ENCODE peak calls at places on chromosome 1, in five cellular contexts. W, S, Z, N and F are unnamed samples.

GRCh38 chr1:150829751-150830150 is 21.7 kb upstream of the CTSK start:
- DNase-seq in W (no peak), S (no peak), Z (no peak), N (no peak), F (peak; percentile 5)

GRCh38 chr1:232034547-232034946 is 408.0 kb downstream of the DISC1 start:
- DNase-seq in W (no peak), S (no peak), Z (no peak), N (no peak), F (no peak)

GRCh38 chr1:17953921-17954320 is 153.7 kb upstream of the IGSF21 start:
- DNase-seq in W (no peak), S (no peak), Z (no peak), N (no peak), F (no peak)

GRCh38 chr1:19769211-19769932 is 30.3 kb downstream of the TMCO4 start:
- DNase-seq in W (no peak), S (no peak), Z (no peak), N (no peak), F (peak; percentile 51)

GRCh38 chr1:1182491-1183220 is 9.0 kb downstream of the TTLL10 start:
- DNase-seq in W (no peak), S (peak; percentile 63), Z (no peak), N (no peak), F (no peak)

GRCh38 chr1:151509350-151510019 is 1.7 kb upstream of the CGN start:
- DNase-seq in W (no peak), S (no peak), Z (peak; percentile 79), N (no peak), F (no peak)

GRCh38 chr1:222369991-222370910 is 177.7 kb downstream of the HHIPL2 start:
- DNase-seq in W (no peak), S (no peak), Z (no peak), N (no peak), F (peak; percentile 84)

GRCh38 chr1:19166066-19166465 is 44.0 kb downstream of the UBR4 start:
- DNase-seq in W (no peak), S (no peak), Z (peak; percentile 36), N (no peak), F (no peak)

GRCh38 chr1:32896451-32896850 is 4.7 kb downstream of the TMEM54 start:
- DNase-seq in W (no peak), S (peak; percentile 43), Z (no peak), N (no peak), F (no peak)

GRCh38 chr1:93051961-93052360 is 27.1 kb upstream of the MTF2 start:
- DNase-seq in W (no peak), S (no peak), Z (no peak), N (no peak), F (peak; percentile 9)

GRCh38 chr1:233523047-233523446 is 90.9 kb upstream of the KCNK1 start:
- DNase-seq in W (no peak), S (no peak), Z (no peak), N (no peak), F (no peak)

GRCh38 chr1:201104141-201104540 is 8.1 kb downstream of the CACNA1S start:
- DNase-seq in W (no peak), S (no peak), Z (no peak), N (no peak), F (peak; percentile 69)

GRCh38 chr1:20411196-20411980 is 74.6 kb downstream of the CAMK2N1 start:
- DNase-seq in W (peak; percentile 23), S (no peak), Z (no peak), N (no peak), F (no peak)

GRCh38 chr1:85200367-85200869 is 398 bp downstream of the SYDE2 start:
- DNase-seq in W (peak; percentile 29), S (no peak), Z (no peak), N (peak; percentile 28), F (peak; percentile 63)

GRCh38 chr1:16614361-16615252 is 1.2 kb upstream of the NBPF1 start:
- DNase-seq in W (peak; percentile 42), S (peak; percentile 67), Z (no peak), N (peak; percentile 24), F (peak; percentile 22)

GRCh38 chr1:108953452-108953851 is 9.8 kb downstream of the CLCC1 start:
- DNase-seq in W (no peak), S (no peak), Z (no peak), N (no peak), F (no peak)
- H3K4me3 ChIP-seq in W (no peak overlapping the region), S (no peak overlapping the region), Z (no peak overlapping the region), N (no peak overlapping the region), F (no peak overlapping the region)

DNA sequence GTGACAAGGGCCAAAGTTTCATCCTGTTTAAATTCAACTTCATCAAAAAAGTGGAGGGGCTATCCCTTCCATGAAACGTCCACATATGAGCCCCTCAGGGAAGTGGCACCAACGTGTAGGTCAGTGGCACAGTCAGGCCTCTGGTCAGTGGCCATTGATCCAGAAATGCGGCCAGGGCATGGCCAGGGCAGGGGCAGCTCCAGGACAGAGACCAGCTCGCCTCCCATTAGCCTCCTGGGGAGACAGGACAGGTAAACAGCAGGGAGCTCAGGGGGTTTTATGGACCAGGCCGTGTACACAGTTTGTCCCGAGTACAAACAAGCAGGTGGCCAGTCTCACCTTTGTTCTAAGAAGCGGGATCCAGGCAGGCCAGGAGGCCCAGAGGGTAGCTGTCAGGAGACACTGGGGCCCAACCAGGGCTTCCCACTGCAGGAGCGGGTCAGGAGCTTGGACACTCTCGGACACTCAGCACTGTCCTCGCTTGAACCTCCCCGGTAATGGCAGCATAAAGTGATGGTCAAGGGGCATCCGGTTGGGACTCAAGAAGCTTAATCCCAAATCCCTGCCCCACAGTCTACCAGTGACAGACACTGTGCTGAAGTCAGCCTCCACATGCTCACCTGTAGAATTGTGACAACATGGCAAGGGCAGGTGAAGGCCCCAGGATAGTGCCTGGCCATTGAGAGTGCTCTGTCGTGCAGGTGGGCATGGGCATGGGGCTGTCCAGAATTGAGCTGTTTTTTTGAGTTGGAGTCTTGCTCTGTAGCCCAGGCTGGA is 144.1 kb upstream of the ERRFI1 start:
- DNase-seq in W (no peak), S (peak; percentile 78), Z (no peak), N (no peak), F (no peak)
- H3K27ac ChIP-seq in W (peak overlapping the region; percentile 59), S (peak overlapping the region; percentile 85), Z (peak overlapping the region; percentile 81), N (peak overlapping the region; percentile 95), F (peak overlapping the region; percentile 91)

GRCh38 chr1:53368314-53369033 is 40.6 kb upstream of the LRP8 start:
- DNase-seq in W (peak; percentile 21), S (peak; percentile 80), Z (no peak), N (no peak), F (peak; percentile 53)
- H3K4me3 ChIP-seq in W (no peak overlapping the region), S (no peak overlapping the region), Z (no peak overlapping the region), N (no peak overlapping the region), F (no peak overlapping the region)

GRCh38 chr1:157135646-157136045 is 2.5 kb downstream of the ETV3 start:
- DNase-seq in W (no peak), S (no peak), Z (no peak), N (no peak), F (no peak)
- H3K27ac ChIP-seq in W (no peak overlapping the region), S (no peak overlapping the region), Z (no peak overlapping the region), N (no peak overlapping the region), F (no peak overlapping the region)

GRCh38 chr1:43864111-43865045 is 69.2 kb upstream of the ARTN start:
- DNase-seq in W (no peak), S (no peak), Z (no peak), N (no peak), F (no peak)

GRCh38 chr1:43866201-43866600 is 67.4 kb upstream of the ARTN start:
- DNase-seq in W (no peak), S (no peak), Z (no peak), N (no peak), F (no peak)

GRCh38 chr1:43868741-43869067 is 64.9 kb upstream of the ARTN start:
- DNase-seq in W (no peak), S (no peak), Z (no peak), N (no peak), F (peak; percentile 84)

GRCh38 chr1:43870306-43870705 is 63.3 kb upstream of the ARTN start:
- DNase-seq in W (no peak), S (no peak), Z (no peak), N (no peak), F (no peak)

DNA sequence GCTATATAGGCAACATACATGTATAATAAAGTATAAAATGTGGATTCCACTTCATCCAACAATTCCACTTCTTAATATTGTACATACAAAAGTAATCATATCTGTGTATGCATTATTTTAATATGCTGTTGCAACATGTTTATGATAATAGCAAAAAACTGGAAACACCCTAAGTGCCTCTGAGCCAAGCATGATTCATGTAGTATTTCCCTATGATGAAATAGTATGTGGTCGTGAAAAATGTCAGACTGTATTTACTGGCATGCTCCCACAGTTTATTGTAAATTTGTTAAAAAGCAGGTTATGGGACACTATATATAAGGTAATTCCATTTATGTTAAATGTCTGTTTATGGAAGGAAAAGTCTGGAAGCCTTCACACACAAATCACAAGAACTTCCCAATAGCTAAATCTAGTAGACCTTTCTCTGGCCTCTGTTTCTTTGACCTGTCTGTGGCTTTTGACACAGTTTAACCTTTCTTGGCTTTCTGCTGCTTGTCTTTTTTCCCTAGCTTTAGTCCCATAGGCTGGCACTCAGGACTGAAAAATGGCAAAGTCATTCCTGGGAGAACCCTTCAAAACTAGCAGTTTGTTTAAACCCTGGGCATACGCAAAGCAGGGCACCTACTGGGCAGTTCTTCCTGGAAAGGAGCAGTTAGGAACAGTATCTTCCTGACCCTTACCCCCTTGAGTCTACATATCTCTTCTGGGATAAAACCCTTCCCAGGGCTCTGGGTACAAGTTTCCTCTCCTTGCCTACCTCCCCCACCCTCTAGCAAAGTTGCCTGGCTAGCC is 65.5 kb upstream of the ARTN start:
- DNase-seq in W (no peak), S (no peak), Z (peak; percentile 6), N (no peak), F (no peak)
- H3K4me3 ChIP-seq in W (no peak overlapping the region), S (no peak overlapping the region), Z (no peak overlapping the region), N (no peak overlapping the region), F (no peak overlapping the region)

GRCh38 chr1:192442736-192443135 is 125.9 kb downstream of the RGS21 start:
- DNase-seq in W (no peak), S (no peak), Z (no peak), N (no peak), F (no peak)
- H3K27ac ChIP-seq in W (no peak overlapping the region), S (no peak overlapping the region), Z (no peak overlapping the region), N (no peak overlapping the region), F (no peak overlapping the region)

GRCh38 chr1:162230096-162230495 is 146.6 kb downstream of the SPATA46 start:
- DNase-seq in W (no peak), S (no peak), Z (peak; percentile 45), N (no peak), F (peak; percentile 11)
- H3K4me3 ChIP-seq in W (no peak overlapping the region), S (no peak overlapping the region), Z (no peak overlapping the region), N (no peak overlapping the region), F (no peak overlapping the region)

DNA sequence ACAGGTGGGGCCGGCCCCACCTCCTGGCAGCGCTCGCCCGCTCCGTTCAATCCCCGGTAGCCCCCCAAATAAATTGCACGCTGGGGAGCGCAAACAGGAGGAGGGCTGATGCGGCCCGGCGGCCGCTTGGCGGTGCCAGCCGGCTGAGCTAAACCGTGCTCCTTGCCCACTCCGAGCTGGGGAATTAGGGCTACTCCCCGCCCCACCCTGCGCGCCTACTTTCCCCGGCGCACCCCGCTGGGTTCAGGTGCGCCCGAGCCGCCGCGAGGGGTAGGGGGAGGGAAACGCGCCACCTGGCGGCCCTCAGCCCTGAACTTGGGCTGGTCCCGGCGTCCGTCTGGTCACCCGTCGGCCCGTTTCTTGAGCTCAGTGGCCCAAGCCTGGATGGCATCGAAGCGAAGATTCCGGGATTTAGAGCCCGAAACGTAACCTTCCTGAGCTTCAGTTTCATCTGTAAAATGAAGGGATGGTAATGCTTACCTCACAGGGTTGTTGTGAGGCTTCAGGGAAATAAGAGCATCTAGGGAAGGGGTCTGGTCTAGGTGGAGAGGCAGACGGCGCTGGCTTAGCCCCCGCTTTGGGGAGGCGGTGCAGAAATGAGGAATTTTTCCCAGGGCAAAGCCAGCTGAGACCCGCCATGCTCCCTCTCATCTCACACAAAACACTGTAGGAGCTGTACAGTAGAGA is 547 bp upstream of the MYCL start:
- DNase-seq in W (peak; percentile 25), S (peak; percentile 92), Z (peak; percentile 89), N (peak; percentile 79), F (no peak)
- H3K27ac ChIP-seq in W (no peak overlapping the region), S (no peak overlapping the region), Z (peak overlapping the region; percentile 92), N (no peak overlapping the region), F (no peak overlapping the region)

GRCh38 chr1:247444571-247444970 is 13.3 kb downstream of the OR2B11 start:
- DNase-seq in W (no peak), S (no peak), Z (no peak), N (no peak), F (no peak)
- H3K4me3 ChIP-seq in W (no peak overlapping the region), S (no peak overlapping the region), Z (no peak overlapping the region), N (no peak overlapping the region), F (no peak overlapping the region)